ENCODE peak calls at places on chromosomes 3 and 15, in seven cellular contexts. Z, W, O, Y, E, J and B are unnamed samples.

GRCh38 chr15:89502867-89503595 is 6.6 kb upstream of the RHCG start:
- DNase-seq in W (no peak), O (no peak), J (no peak), Y (peak), Z (no peak), E (no peak), B (no peak)

GRCh38 chr3:14441920-14442300 is 39.5 kb downstream of the SLC6A6 start:
- DNase-seq in E (no peak), Y (no peak), J (no peak), W (no peak), O (no peak), Z (no peak), B (no peak)

GRCh38 chr3:191985691-191986090 is 524.7 kb downstream of the PYDC2 start:
- DNase-seq in O (no peak), Y (no peak), Z (no peak), W (no peak), J (peak), E (no peak), B (no peak)

GRCh38 chr15:90161946-90162345 is 39.2 kb upstream of the SEMA4B start:
- DNase-seq in E (no peak), Z (no peak), W (no peak), Y (no peak), J (no peak), O (no peak), B (no peak)

GRCh38 chr3:71358243-71358642 is 225.3 kb downstream of the FOXP1 start:
- DNase-seq in O (no peak), W (no peak), E (no peak), Z (no peak), J (no peak), Y (no peak), B (no peak)

GRCh38 chr3:115624029-115624645 is 827 bp downstream of the GAP43 start:
- DNase-seq in Z (no peak), E (no peak), W (no peak), O (no peak), Y (no peak), J (no peak), B (no peak)

GRCh38 chr15:74464216-74464615 is 3.3 kb upstream of the UBL7 start:
- DNase-seq in W (peak), E (no peak), J (no peak), O (no peak), Z (no peak), Y (no peak), B (no peak)

GRCh38 chr3:122377975-122378374 is 5.1 kb downstream of the MIX23 start:
- DNase-seq in Z (no peak), Y (no peak), J (no peak), E (no peak), O (no peak), W (no peak), B (no peak)

GRCh38 chr3:105867690-105868449 is 942 bp downstream of the CBLB start:
- DNase-seq in W (no peak), J (no peak), Y (no peak), Z (no peak), O (no peak), E (no peak), B (no peak)

GRCh38 chr3:62098646-62099365 is 274.5 kb downstream of the FEZF2 start:
- DNase-seq in Y (no peak), Z (no peak), E (no peak), J (no peak), O (no peak), W (no peak), B (peak)

GRCh38 chr3:12190832-12191231 is 32.1 kb upstream of the TIMP4 start:
- DNase-seq in O (no peak), W (no peak), J (no peak), Z (no peak), Y (no peak), E (no peak), B (no peak)

GRCh38 chr3:138774529-138775253 is 60.0 kb downstream of the PIK3CB start:
- DNase-seq in Z (no peak), E (peak), W (peak), J (peak), O (no peak), Y (peak), B (peak)

GRCh38 chr3:169748670-169749069 is 16.2 kb downstream of the TERC start:
- DNase-seq in Z (no peak), W (no peak), Y (no peak), O (no peak), E (no peak), J (no peak), B (no peak)

GRCh38 chr3:143242101-143242500 is 122.5 kb downstream of the CHST2 start:
- DNase-seq in O (no peak), E (no peak), W (no peak), Y (no peak), Z (no peak), J (no peak), B (no peak)